ENCODE peak calls at places on chromosomes 3 and 15, in eight cellular contexts. N is H54, H is AG08395, I is epithelial cell of esophagus, V is A549, A is HEK293T, L is RWPE2, S is sigmoid colon. D is an unnamed sample.

GRCh38 chr3:100600181-100601042 is 9.0 kb upstream of the ADGRG7 start:
- DNase-seq in S (no peak), L (peak), N (no peak), A (no peak), I (peak), H (no peak), V (no peak), D (no peak)

GRCh38 chr3:72137865-72138861 is 353.2 kb upstream of the PROK2 start:
- DNase-seq in H (no peak), I (no peak), A (no peak), L (no peak), S (no peak), V (no peak), N (no peak), D (no peak)

GRCh38 chr3:25830373-25831305 is 40.7 kb downstream of the OXSM start:
- DNase-seq in H (no peak), L (no peak), N (no peak), A (no peak), I (no peak), V (no peak), S (no peak), D (no peak)

GRCh38 chr3:79380581-79380980 is 387.2 kb downstream of the ROBO1 start:
- DNase-seq in L (no peak), H (no peak), I (peak), S (no peak), V (no peak), N (no peak), A (no peak), D (no peak)

GRCh38 chr15:42591238-42591936 is 16.0 kb downstream of the STARD9 start:
- DNase-seq in L (no peak), N (peak), A (peak), V (peak), H (peak), I (peak), S (no peak), D (no peak)

GRCh38 chr3:101963902-101964362 is 114.6 kb downstream of the NFKBIZ start:
- DNase-seq in H (peak), N (peak), V (no peak), S (no peak), A (no peak), I (peak), L (no peak), D (peak)

GRCh38 chr15:55819397-55820034 is 76.6 kb upstream of the PRTG start:
- DNase-seq in S (no peak), A (no peak), I (no peak), H (no peak), L (no peak), V (no peak), N (no peak), D (no peak)

GRCh38 chr3:42182555-42182954 is 83.4 kb downstream of the CCK start:
- DNase-seq in V (no peak), A (no peak), H (peak), I (no peak), S (no peak), N (no peak), L (no peak), D (no peak)

GRCh38 chr15:68369931-68370767 is 61.8 kb downstream of the ITGA11 start:
- DNase-seq in N (no peak), V (no peak), I (no peak), L (peak), A (no peak), H (no peak), S (peak), D (no peak)

GRCh38 chr15:77830041-77830440 is 197.3 kb upstream of the LINGO1 start:
- DNase-seq in I (no peak), A (no peak), H (peak), S (no peak), V (no peak), N (no peak), L (peak), D (peak)

GRCh38 chr3:133488785-133489367 is 84.6 kb upstream of the CDV3 start:
- DNase-seq in L (no peak), S (no peak), N (no peak), I (peak), A (no peak), V (no peak), H (peak), D (peak)

GRCh38 chr15:64503197-64503596 is 42.8 kb downstream of the ZNF609 start:
- DNase-seq in L (no peak), S (no peak), H (peak), I (no peak), A (no peak), N (no peak), V (no peak), D (no peak)

GRCh38 chr15:62124953-62125263 is 40.2 kb downstream of the C2CD4B start:
- DNase-seq in S (no peak), N (no peak), I (no peak), H (no peak), V (no peak), L (no peak), A (no peak), D (no peak)

GRCh38 chr3:126317029-126317996 is 39.9 kb downstream of the KLF15 start:
- DNase-seq in L (no peak), I (no peak), S (no peak), A (no peak), V (no peak), N (no peak), H (no peak), D (no peak)

GRCh38 chr3:188434594-188434993 is 280.6 kb downstream of the LPP start:
- DNase-seq in N (no peak), I (no peak), S (no peak), V (no peak), A (no peak), H (no peak), L (no peak), D (no peak)

GRCh38 chr15:36484038-36484778 is 95.2 kb upstream of the CDIN1 start:
- DNase-seq in L (no peak), I (peak), V (no peak), H (no peak), N (no peak), A (no peak), S (no peak), D (no peak)

GRCh38 chr3:175777495-175777894 is 918.4 kb downstream of the NAALADL2 start:
- DNase-seq in A (no peak), V (no peak), N (no peak), S (no peak), L (no peak), H (peak), I (no peak), D (peak)

GRCh38 chr3:157333551-157333991 is 103.1 kb upstream of the PTX3 start:
- DNase-seq in S (no peak), I (no peak), V (no peak), N (no peak), A (no peak), H (peak), L (no peak), D (peak)

D was measured in GM04503.